ENCODE peak calls at places on chromosomes 3 and 15, in seven cellular contexts. One of them, this sample, is unnamed.

GRCh38 chr3:133977568-133977967 is 52.2 kb downstream of the SLCO2A1 start:
- DNase-seq in A549: no peak
- DNase-seq in Peyer's patch: no peak
- DNase-seq in neuronal stem cell: no peak
- DNase-seq in A673: no peak
- DNase-seq in HCT116: no peak
- DNase-seq in astrocyte: no peak
- DNase-seq in this sample: no peak

GRCh38 chr15:38066612-38067011 is 132.2 kb downstream of the TMCO5A start:
- DNase-seq in neuronal stem cell: no peak
- DNase-seq in A673: no peak
- DNase-seq in astrocyte: no peak
- DNase-seq in Peyer's patch: no peak
- DNase-seq in A549: no peak
- DNase-seq in HCT116: no peak
- DNase-seq in this sample: no peak

GRCh38 chr3:115999598-115999997 is 376.3 kb downstream of the GAP43 start:
- DNase-seq in neuronal stem cell: no peak
- DNase-seq in Peyer's patch: no peak
- DNase-seq in A673: peak; percentile 10
- DNase-seq in A549: no peak
- DNase-seq in HCT116: no peak
- DNase-seq in astrocyte: peak; percentile 21
- DNase-seq in this sample: no peak

GRCh38 chr3:97896547-97896946 is 74.7 kb downstream of the CRYBG3 start:
- DNase-seq in A673: peak; percentile 47
- DNase-seq in A549: no peak
- DNase-seq in astrocyte: no peak
- DNase-seq in Peyer's patch: no peak
- DNase-seq in neuronal stem cell: no peak
- DNase-seq in HCT116: no peak
- DNase-seq in this sample: no peak

GRCh38 chr3:122255757-122256439 is 69.2 kb upstream of the CSTA start:
- DNase-seq in A673: no peak
- DNase-seq in neuronal stem cell: no peak
- DNase-seq in HCT116: no peak
- DNase-seq in astrocyte: no peak
- DNase-seq in Peyer's patch: no peak
- DNase-seq in A549: no peak
- DNase-seq in this sample: no peak

GRCh38 chr3:156691920-156692319 is 17.5 kb downstream of the TIPARP start:
- DNase-seq in HCT116: no peak
- DNase-seq in A673: peak; percentile 80
- DNase-seq in neuronal stem cell: no peak
- DNase-seq in A549: no peak
- DNase-seq in Peyer's patch: no peak
- DNase-seq in astrocyte: peak; percentile 76
- DNase-seq in this sample: no peak

GRCh38 chr15:69824075-69824876 is 273.4 kb downstream of the TLE3 start:
- DNase-seq in Peyer's patch: no peak
- DNase-seq in HCT116: no peak
- DNase-seq in neuronal stem cell: no peak
- DNase-seq in astrocyte: no peak
- DNase-seq in A673: peak; percentile 14
- DNase-seq in A549: no peak
- DNase-seq in this sample: no peak

GRCh38 chr15:99732711-99733267 is 448 bp downstream of the LYSMD4 start:
- DNase-seq in A673: no peak
- DNase-seq in HCT116: no peak
- DNase-seq in neuronal stem cell: no peak
- DNase-seq in A549: no peak
- DNase-seq in Peyer's patch: no peak
- DNase-seq in astrocyte: no peak
- DNase-seq in this sample: no peak

GRCh38 chr15:57320543-57321220 is 55.6 kb upstream of the CGNL1 start:
- DNase-seq in Peyer's patch: no peak
- DNase-seq in A673: peak; percentile 39
- DNase-seq in HCT116: no peak
- DNase-seq in A549: no peak
- DNase-seq in astrocyte: peak; percentile 76
- DNase-seq in neuronal stem cell: no peak
- DNase-seq in this sample: no peak

GRCh38 chr3:184570501-184570900 is 8.9 kb downstream of the EPHB3 start:
- DNase-seq in HCT116: no peak
- DNase-seq in A549: no peak
- DNase-seq in Peyer's patch: no peak
- DNase-seq in neuronal stem cell: peak; percentile 90
- DNase-seq in A673: no peak
- DNase-seq in astrocyte: no peak
- DNase-seq in this sample: no peak

GRCh38 chr3:139559541-139559940 is 20.0 kb upstream of the RBP1 start:
- DNase-seq in Peyer's patch: no peak
- DNase-seq in neuronal stem cell: no peak
- DNase-seq in A673: no peak
- DNase-seq in A549: no peak
- DNase-seq in astrocyte: peak; percentile 77
- DNase-seq in HCT116: no peak
- DNase-seq in this sample: no peak

GRCh38 chr3:186965141-186965879 is 35.0 kb downstream of the ST6GAL1 start:
- DNase-seq in Peyer's patch: no peak
- DNase-seq in A673: peak; percentile 97
- DNase-seq in HCT116: no peak
- DNase-seq in A549: no peak
- DNase-seq in astrocyte: no peak
- DNase-seq in neuronal stem cell: no peak
- DNase-seq in this sample: no peak

GRCh38 chr3:10764314-10765051 is 51.5 kb upstream of the SLC6A11 start:
- DNase-seq in A673: no peak
- DNase-seq in astrocyte: no peak
- DNase-seq in HCT116: no peak
- DNase-seq in neuronal stem cell: peak; percentile 30
- DNase-seq in Peyer's patch: no peak
- DNase-seq in A549: no peak
- DNase-seq in this sample: no peak

GRCh38 chr3:160150525-160150924 is 74.7 kb upstream of the C3orf80 start:
- DNase-seq in neuronal stem cell: no peak
- DNase-seq in A549: no peak
- DNase-seq in A673: no peak
- DNase-seq in HCT116: no peak
- DNase-seq in astrocyte: peak; percentile 82
- DNase-seq in Peyer's patch: no peak
- DNase-seq in this sample: no peak

DNA sequence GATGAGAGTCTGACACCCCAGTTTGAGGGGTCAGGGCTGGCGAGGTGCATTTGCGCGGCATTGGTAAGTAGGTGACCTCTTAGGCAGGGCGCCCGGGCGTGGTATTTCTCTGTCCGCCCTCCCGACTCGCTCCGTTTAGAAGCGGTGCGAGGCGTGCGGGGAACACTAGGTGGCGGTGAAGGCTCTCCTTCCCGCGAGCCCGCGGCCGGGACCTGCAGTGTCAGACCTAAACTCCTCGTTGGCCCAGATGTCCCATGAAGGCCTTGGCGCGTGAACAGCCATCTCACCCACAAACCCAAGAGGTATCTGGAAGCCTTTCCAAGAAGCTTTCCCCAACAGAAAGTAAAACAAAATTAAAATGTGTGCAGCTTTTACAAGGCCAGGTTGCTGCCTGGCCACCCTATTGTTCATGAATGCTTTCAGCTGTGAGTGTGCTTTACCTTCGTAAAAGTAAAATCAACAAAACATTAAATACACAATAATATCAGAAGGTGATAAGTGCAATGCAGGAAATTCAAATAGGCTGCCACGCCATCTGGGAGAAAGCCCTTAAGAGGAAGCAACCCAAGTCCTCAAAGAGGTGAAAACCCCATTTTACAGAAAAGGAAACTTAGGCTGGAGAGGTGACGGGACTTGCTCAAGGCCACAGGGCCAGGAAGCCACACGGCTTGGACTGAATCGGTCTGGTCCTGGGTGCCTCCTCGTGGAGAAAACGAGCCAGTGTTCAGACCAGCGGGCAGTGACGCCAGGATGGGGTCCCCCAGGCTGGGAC is 120.3 kb downstream of the ETFA start:
- DNase-seq in A673: peak; percentile 84
- DNase-seq in neuronal stem cell: peak; percentile 63
- DNase-seq in HCT116: peak; percentile 46
- DNase-seq in A549: peak; percentile 98
- DNase-seq in astrocyte: peak; percentile 33
- DNase-seq in Peyer's patch: peak; percentile 65
- DNase-seq in this sample: peak; percentile 79
- H3K4me3 ChIP-seq in A673: no peak overlapping the region
- H3K4me3 ChIP-seq in neuronal stem cell: no peak overlapping the region
- H3K4me3 ChIP-seq in HCT116: no peak overlapping the region
- H3K4me3 ChIP-seq in A549: peak overlapping the region; percentile 18
- H3K4me3 ChIP-seq in astrocyte: no peak overlapping the region
- H3K4me3 ChIP-seq in Peyer's patch: no peak overlapping the region
- H3K4me3 ChIP-seq in this sample: no peak overlapping the region

GRCh38 chr3:71499477-71499876 is 84.1 kb downstream of the FOXP1 start:
- DNase-seq in Peyer's patch: no peak
- DNase-seq in A673: no peak
- DNase-seq in astrocyte: no peak
- DNase-seq in HCT116: no peak
- DNase-seq in neuronal stem cell: no peak
- DNase-seq in A549: no peak
- DNase-seq in this sample: no peak

GRCh38 chr3:71498543-71498942 is 85.0 kb downstream of the FOXP1 start:
- DNase-seq in A549: no peak
- DNase-seq in neuronal stem cell: no peak
- DNase-seq in HCT116: no peak
- DNase-seq in Peyer's patch: no peak
- DNase-seq in astrocyte: no peak
- DNase-seq in A673: no peak
- DNase-seq in this sample: no peak

GRCh38 chr3:71502066-71502465 is 81.5 kb downstream of the FOXP1 start:
- DNase-seq in A549: no peak
- DNase-seq in A673: no peak
- DNase-seq in Peyer's patch: no peak
- DNase-seq in neuronal stem cell: no peak
- DNase-seq in astrocyte: no peak
- DNase-seq in HCT116: no peak
- DNase-seq in this sample: no peak

GRCh38 chr3:71498053-71498452 is 85.5 kb downstream of the FOXP1 start:
- DNase-seq in A549: no peak
- DNase-seq in astrocyte: peak; percentile 74
- DNase-seq in HCT116: no peak
- DNase-seq in Peyer's patch: no peak
- DNase-seq in A673: no peak
- DNase-seq in neuronal stem cell: no peak
- DNase-seq in this sample: no peak

DNA sequence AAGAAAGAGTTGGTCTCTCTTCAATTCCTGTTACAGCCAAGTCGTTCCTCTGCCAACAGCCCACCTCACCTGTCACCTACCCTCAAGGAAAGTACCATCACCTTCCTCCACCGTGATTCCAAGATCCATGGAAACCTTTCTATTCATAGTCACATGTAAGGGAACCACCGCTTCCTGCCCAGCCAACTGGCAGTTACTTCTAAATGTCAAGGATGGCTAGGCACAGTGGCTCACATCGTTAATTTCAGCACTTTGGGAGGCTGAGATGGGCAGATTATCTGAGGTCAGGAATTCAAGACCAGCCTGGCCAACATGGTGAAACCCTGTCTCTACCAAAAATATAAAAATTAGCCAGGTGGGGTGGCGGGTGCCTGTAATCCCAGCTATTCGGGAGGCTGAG is 82.8 kb downstream of the FOXP1 start:
- DNase-seq in neuronal stem cell: no peak
- DNase-seq in A549: no peak
- DNase-seq in astrocyte: no peak
- DNase-seq in A673: no peak
- DNase-seq in HCT116: no peak
- DNase-seq in Peyer's patch: no peak
- DNase-seq in this sample: no peak
- H3K27ac ChIP-seq in neuronal stem cell: no peak overlapping the region
- H3K27ac ChIP-seq in A549: peak overlapping the region; percentile 1
- H3K27ac ChIP-seq in astrocyte: no peak overlapping the region
- H3K27ac ChIP-seq in A673: no peak overlapping the region
- H3K27ac ChIP-seq in HCT116: no peak overlapping the region
- H3K27ac ChIP-seq in Peyer's patch: no peak overlapping the region
- H3K27ac ChIP-seq in this sample: no peak overlapping the region

GRCh38 chr15:39784638-39785037 is 2.0 kb upstream of the FSIP1 start:
- DNase-seq in HCT116: no peak
- DNase-seq in A673: no peak
- DNase-seq in astrocyte: no peak
- DNase-seq in neuronal stem cell: no peak
- DNase-seq in Peyer's patch: no peak
- DNase-seq in A549: no peak
- DNase-seq in this sample: no peak

GRCh38 chr15:39782441-39783138 is at the start of gene FSIP1:
- DNase-seq in HCT116: peak; percentile 92
- DNase-seq in astrocyte: peak; percentile 91
- DNase-seq in A673: peak; percentile 98
- DNase-seq in Peyer's patch: peak; percentile 97
- DNase-seq in A549: peak; percentile 86
- DNase-seq in neuronal stem cell: peak; percentile 95
- DNase-seq in this sample: peak; percentile 97

GRCh38 chr15:39785139-39785538 is 2.5 kb upstream of the FSIP1 start:
- DNase-seq in HCT116: no peak
- DNase-seq in Peyer's patch: no peak
- DNase-seq in A673: no peak
- DNase-seq in astrocyte: no peak
- DNase-seq in A549: no peak
- DNase-seq in neuronal stem cell: no peak
- DNase-seq in this sample: no peak

GRCh38 chr15:39783244-39783820 is 691 bp upstream of the FSIP1 start:
- DNase-seq in HCT116: no peak
- DNase-seq in A673: peak; percentile 12
- DNase-seq in Peyer's patch: no peak
- DNase-seq in astrocyte: no peak
- DNase-seq in neuronal stem cell: no peak
- DNase-seq in A549: no peak
- DNase-seq in this sample: no peak

GRCh38 chr15:39784125-39784524 is 1.5 kb upstream of the FSIP1 start:
- DNase-seq in A549: no peak
- DNase-seq in Peyer's patch: no peak
- DNase-seq in neuronal stem cell: no peak
- DNase-seq in astrocyte: no peak
- DNase-seq in A673: no peak
- DNase-seq in HCT116: no peak
- DNase-seq in this sample: no peak
- H3K4me3 ChIP-seq in A549: no peak overlapping the region
- H3K4me3 ChIP-seq in Peyer's patch: no peak overlapping the region
- H3K4me3 ChIP-seq in neuronal stem cell: peak overlapping the region; percentile 67
- H3K4me3 ChIP-seq in astrocyte: peak overlapping the region; percentile 92
- H3K4me3 ChIP-seq in A673: peak overlapping the region; percentile 72
- H3K4me3 ChIP-seq in HCT116: peak overlapping the region; percentile 75
- H3K4me3 ChIP-seq in this sample: no peak overlapping the region

DNA sequence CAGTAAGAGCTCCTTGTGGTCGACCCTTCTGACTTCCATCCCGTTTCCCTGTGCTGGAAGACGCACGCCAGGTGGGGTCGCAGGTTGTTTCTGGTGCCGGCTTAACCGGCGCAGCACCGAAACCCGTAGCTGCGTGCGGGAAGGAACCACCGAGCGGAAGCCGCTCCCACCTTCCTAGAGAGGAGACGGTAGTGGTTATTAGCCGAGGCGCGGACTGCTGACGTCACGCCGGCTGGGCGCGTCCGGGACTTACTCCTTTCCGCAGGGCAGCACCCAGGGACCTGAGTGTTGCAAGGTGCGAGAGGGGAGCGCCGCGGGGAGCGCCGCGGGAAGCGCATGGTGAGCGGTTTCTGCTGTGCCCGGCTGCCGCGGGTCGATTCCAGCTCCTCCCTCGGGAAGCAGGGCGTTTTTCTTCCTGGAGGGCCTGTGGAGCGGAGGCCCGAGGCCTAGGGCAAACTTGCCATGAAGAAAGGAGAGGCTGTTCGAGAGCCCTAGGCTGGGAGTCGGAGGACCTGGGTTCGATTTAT is at the start of gene ZNF501:
- DNase-seq in neuronal stem cell: peak; percentile 72
- DNase-seq in astrocyte: peak; percentile 89
- DNase-seq in A673: peak; percentile 85
- DNase-seq in Peyer's patch: peak; percentile 91
- DNase-seq in A549: no peak
- DNase-seq in HCT116: no peak
- DNase-seq in this sample: peak; percentile 93
- H3K27ac ChIP-seq in neuronal stem cell: no peak within 1 kb of the TSS
- H3K27ac ChIP-seq in astrocyte: peak within 1 kb of the TSS; percentile 30
- H3K27ac ChIP-seq in A673: peak within 1 kb of the TSS; percentile 51
- H3K27ac ChIP-seq in Peyer's patch: peak within 1 kb of the TSS; percentile 47
- H3K27ac ChIP-seq in A549: no peak within 1 kb of the TSS
- H3K27ac ChIP-seq in HCT116: no peak within 1 kb of the TSS
- H3K27ac ChIP-seq in this sample: peak within 1 kb of the TSS; percentile 71

This sample was measured in lung.